ENCODE peak calls at places on chromosomes 5 and 9, in four cellular contexts. O, H, C and S are unnamed samples.

GRCh38 chr5:139746691-139747582 is 48.7 kb upstream of the PSD2 start:
- DNase-seq in O (peak), H (no peak), C (no peak), S (peak)

GRCh38 chr5:174312270-174312617 is 266.7 kb downstream of the NSG2 start:
- DNase-seq in O (no peak), H (no peak), C (no peak), S (no peak)

GRCh38 chr5:120252839-120253238 is 211.3 kb upstream of the PRR16 start:
- DNase-seq in O (peak), H (peak), C (no peak), S (peak)

GRCh38 chr5:177317959-177318377 is 6.3 kb upstream of the MXD3 start:
- DNase-seq in O (peak), H (peak), C (peak), S (peak)

GRCh38 chr5:75611324-75612210 is at the start of gene ANKDD1B:
- DNase-seq in O (peak), H (peak), C (peak), S (peak)

GRCh38 chr9:88998911-88999310 is 7.6 kb downstream of the S1PR3 start:
- DNase-seq in O (no peak), H (peak), C (no peak), S (peak)

GRCh38 chr9:98967680-98968079 is 24.0 kb downstream of the COL15A1 start:
- DNase-seq in O (no peak), H (no peak), C (no peak), S (no peak)

GRCh38 chr9:95091971-95092320 is 225.6 kb downstream of the FANCC start:
- DNase-seq in O (peak), H (peak), C (no peak), S (no peak)